ENCODE peak calls at places on chromosomes 13 and 19, in seven cellular contexts. S is IMR-90, F is mesenchymal stem cell, V is neuronal stem cell, I is mesendoderm, L is H1, Q is trophoblast cell. K is an unnamed sample.
A peak's percentile ranks its signal among the peaks of the same experiment; 100 is the strongest.

GRCh38 chr19:48969276-48970138 is 4.4 kb downstream of the FTL start:
- DNase-seq in S (no peak), F (peak; percentile 69), V (no peak), I (peak; percentile 81), L (no peak), Q (no peak), K (peak; percentile 63)

GRCh38 chr13:40787062-40787461 is 2.3 kb upstream of the SLC25A15 start:
- DNase-seq in S (peak; percentile 93), F (peak; percentile 96), V (no peak), I (no peak), L (no peak), Q (peak; percentile 67), K (peak; percentile 5)

GRCh38 chr13:66427330-66427990 is 802.7 kb downstream of the PCDH9 start:
- DNase-seq in S (no peak), F (no peak), V (no peak), I (no peak), L (no peak), Q (no peak), K (no peak)

GRCh38 chr19:18282021-18282787 is 782 bp upstream of the JUND start:
- DNase-seq in S (no peak), F (no peak), V (no peak), I (peak; percentile 96), L (no peak), Q (no peak), K (no peak)

GRCh38 chr13:73235385-73235784 is 176.6 kb downstream of the KLF5 start:
- DNase-seq in S (no peak), F (no peak), V (no peak), I (no peak), L (no peak), Q (no peak), K (no peak)

GRCh38 chr19:40417714-40417996 is 4.5 kb upstream of the PRX start:
- DNase-seq in S (no peak), F (no peak), V (no peak), I (no peak), L (no peak), Q (no peak), K (no peak)

GRCh38 chr19:29872224-29872731 is 60.5 kb downstream of the CCNE1 start:
- DNase-seq in S (no peak), F (peak; percentile 35), V (peak; percentile 31), I (peak; percentile 61), L (peak; percentile 69), Q (peak; percentile 67), K (peak; percentile 69)

GRCh38 chr19:11191273-11191755 is 6.0 kb downstream of the KANK2 start:
- DNase-seq in S (peak; percentile 63), F (peak; percentile 86), V (no peak), I (peak; percentile 42), L (peak; percentile 59), Q (peak; percentile 81), K (no peak)

GRCh38 chr13:99624936-99625540 is 123.8 kb downstream of the TM9SF2 start:
- DNase-seq in S (no peak), F (no peak), V (no peak), I (no peak), L (no peak), Q (no peak), K (peak; percentile 50)

GRCh38 chr19:19027228-19027627 is 6.1 kb downstream of the SUGP2 start:
- DNase-seq in S (no peak), F (no peak), V (no peak), I (no peak), L (no peak), Q (no peak), K (no peak)

GRCh38 chr13:51326782-51327181 is 12.7 kb upstream of the SERPINE3 start:
- DNase-seq in S (no peak), F (no peak), V (no peak), I (no peak), L (no peak), Q (peak; percentile 31), K (no peak)

GRCh38 chr13:52998290-52998876 is 30.2 kb upstream of the OLFM4 start:
- DNase-seq in S (no peak), F (no peak), V (no peak), I (peak; percentile 6), L (no peak), Q (no peak), K (no peak)

GRCh38 chr13:34459856-34460255 is 482.2 kb upstream of the NBEA start:
- DNase-seq in S (no peak), F (no peak), V (no peak), I (no peak), L (no peak), Q (peak; percentile 87), K (no peak)

GRCh38 chr19:10027158-10027997 is 14.1 kb downstream of the RDH8 start:
- DNase-seq in S (peak; percentile 92), F (peak; percentile 86), V (peak; percentile 91), I (peak; percentile 95), L (peak; percentile 99), Q (peak; percentile 87), K (peak; percentile 98)

GRCh38 chr13:50158385-50159165 is 143.3 kb downstream of the KCNRG start:
- DNase-seq in S (no peak), F (no peak), V (no peak), I (no peak), L (no peak), Q (no peak), K (no peak)

GRCh38 chr13:56864451-56864850 is 276.3 kb upstream of the PRR20A start:
- DNase-seq in S (no peak), F (no peak), V (no peak), I (no peak), L (no peak), Q (no peak), K (no peak)

GRCh38 chr13:109998808-109999528 is 212.6 kb upstream of the IRS2 start:
- DNase-seq in S (peak; percentile 95), F (peak; percentile 92), V (no peak), I (no peak), L (no peak), Q (peak; percentile 99), K (no peak)

GRCh38 chr19:17680235-17680722 is 7.9 kb downstream of the UNC13A start:
- DNase-seq in S (peak; percentile 62), F (peak; percentile 96), V (no peak), I (peak; percentile 63), L (no peak), Q (peak; percentile 47), K (peak; percentile 52)

GRCh38 chr13:49627831-49628652 is at the start of gene ARL11:
- DNase-seq in S (no peak), F (no peak), V (no peak), I (peak; percentile 88), L (peak; percentile 83), Q (peak; percentile 91), K (peak; percentile 92)

GRCh38 chr13:98653471-98653985 is 76.6 kb upstream of the STK24 start:
- DNase-seq in S (peak; percentile 71), F (peak; percentile 77), V (peak; percentile 68), I (peak; percentile 95), L (peak; percentile 90), Q (peak; percentile 94), K (peak; percentile 91)

GRCh38 chr19:28492201-28492600 is 720.8 kb downstream of the UQCRFS1 start:
- DNase-seq in S (no peak), F (no peak), V (no peak), I (no peak), L (no peak), Q (no peak), K (no peak)

DNA sequence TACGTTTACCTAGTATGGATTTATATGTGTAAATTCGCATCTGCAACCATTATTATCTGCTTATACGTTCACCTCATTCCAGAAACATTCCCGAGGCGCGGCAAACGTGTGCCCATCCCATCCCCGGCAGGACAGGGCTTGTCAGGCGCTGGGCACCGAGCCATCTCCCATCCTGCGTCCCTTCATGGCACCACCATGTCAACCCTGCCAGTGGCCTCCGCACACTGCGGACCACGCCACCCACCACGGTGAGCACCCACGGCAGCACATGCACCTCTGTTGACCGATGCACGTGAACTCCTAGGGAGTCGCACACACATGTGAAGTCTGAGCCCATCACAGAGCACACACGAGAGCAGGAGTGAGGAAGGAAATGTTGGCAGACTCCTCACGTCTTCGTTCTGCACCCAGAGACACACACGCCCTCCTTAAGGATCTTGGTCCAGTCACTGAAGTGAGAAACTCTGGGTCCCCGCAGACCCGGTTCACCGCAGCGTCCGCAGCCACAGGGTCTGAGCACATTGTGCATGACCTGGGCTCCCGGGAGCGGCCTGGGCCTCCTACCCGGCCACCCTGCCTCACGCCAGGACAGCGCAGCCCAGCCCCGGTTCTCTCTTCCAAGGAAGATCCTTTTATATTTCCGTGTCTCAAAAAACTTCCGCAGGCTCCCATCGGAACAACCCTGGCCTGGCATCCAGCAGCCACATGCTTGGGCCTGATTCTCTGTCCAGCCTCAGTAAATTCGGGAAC is 68.4 kb upstream of the C13orf46 start:
- DNase-seq in S (no peak), F (no peak), V (no peak), I (no peak), L (no peak), Q (no peak), K (no peak)
- H3K79me1 ChIP-seq in S (peaks cover 79% of the 10 kb centered on the region), F (peaks cover 5% of the 10 kb centered on the region), V (peaks cover 3% of the 10 kb centered on the region), I (peaks cover 2% of the 10 kb centered on the region), L (peaks cover 6% of the 10 kb centered on the region), Q (no peaks in the 10 kb centered on the region), K (no peaks in the 10 kb centered on the region)

GRCh38 chr19:5376928-5377327 is 36.3 kb upstream of the PTPRS start:
- DNase-seq in S (no peak), F (no peak), V (no peak), I (no peak), L (no peak), Q (no peak), K (no peak)
- H3K79me1 ChIP-seq in S (no peaks in the 10 kb centered on the region), F (no peaks in the 10 kb centered on the region), V (no peaks in the 10 kb centered on the region), I (no peaks in the 10 kb centered on the region), L (no peaks in the 10 kb centered on the region), Q (no peaks in the 10 kb centered on the region), K (no peaks in the 10 kb centered on the region)

DNA sequence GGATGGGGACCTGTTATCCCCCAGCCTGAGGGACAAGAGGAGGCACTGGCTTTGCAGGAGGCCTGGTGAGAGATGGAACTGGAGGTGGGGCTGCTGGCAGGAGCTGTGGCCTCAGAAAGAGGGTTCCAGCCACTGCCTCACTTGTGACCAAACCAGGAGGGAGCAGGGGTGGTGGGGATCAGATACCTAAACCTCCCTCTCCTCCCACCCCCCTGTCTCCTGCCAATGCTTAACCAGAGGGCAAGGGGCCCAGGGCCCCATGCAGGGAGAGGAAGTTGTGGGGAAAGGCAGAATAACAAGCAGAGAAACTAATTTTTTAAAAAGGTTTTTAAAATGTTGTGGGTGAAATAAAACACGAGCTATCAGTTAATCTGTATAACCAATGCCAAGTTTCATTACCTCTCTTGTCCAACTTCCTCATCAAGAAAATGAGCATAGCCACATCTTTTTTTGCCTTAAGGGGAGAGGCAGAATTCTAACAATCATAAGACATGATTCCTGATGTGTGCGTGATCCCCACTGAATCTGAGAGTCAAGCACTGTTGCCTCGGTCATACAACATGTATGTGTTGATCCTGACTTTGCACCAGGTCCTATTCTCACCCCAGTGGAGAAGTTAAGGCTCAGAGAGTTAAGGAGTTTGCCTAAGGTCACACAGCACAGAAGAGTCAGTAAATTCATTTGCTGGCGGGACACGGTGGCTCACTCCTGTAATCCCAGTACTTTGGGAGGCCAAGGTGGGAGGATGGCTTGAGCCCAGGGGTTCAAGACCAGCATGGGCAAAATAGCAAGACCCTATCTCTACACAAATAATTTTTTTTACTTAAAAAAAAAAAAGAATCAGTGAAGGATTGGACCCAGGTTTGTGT is 12.9 kb downstream of the FXYD5 start:
- DNase-seq in S (no peak), F (no peak), V (no peak), I (no peak), L (no peak), Q (no peak), K (peak; percentile 10)
- H3K79me1 ChIP-seq in S (peaks cover 5% of the 10 kb centered on the region), F (peaks cover 2% of the 10 kb centered on the region), V (no peaks in the 10 kb centered on the region), I (no peaks in the 10 kb centered on the region), L (no peaks in the 10 kb centered on the region), Q (peaks cover 11% of the 10 kb centered on the region), K (no peaks in the 10 kb centered on the region)

DNA sequence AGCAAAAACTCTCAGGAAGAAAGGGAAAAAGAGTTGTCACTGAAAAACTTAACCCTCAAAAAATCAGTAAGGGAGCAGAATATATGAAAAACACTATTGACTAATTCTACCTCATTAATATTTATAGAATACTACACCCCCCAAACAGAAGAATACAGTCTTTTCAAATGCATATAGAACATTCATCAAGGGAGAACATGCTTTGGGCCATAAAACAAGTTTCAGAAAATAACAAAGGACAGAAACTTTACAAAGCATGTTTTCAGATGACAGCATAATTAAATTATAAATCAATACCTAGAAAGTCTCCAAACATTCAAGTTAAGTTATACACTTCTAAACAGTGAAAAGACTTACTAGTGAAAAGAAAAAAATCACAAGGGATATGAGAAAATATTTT is 30.5 kb downstream of the SOHLH2 start:
- DNase-seq in S (no peak), F (no peak), V (no peak), I (no peak), L (no peak), Q (no peak), K (no peak)
- H3K79me1 ChIP-seq in S (no peaks in the 10 kb centered on the region), F (no peaks in the 10 kb centered on the region), V (no peaks in the 10 kb centered on the region), I (no peaks in the 10 kb centered on the region), L (no peaks in the 10 kb centered on the region), Q (no peaks in the 10 kb centered on the region), K (no peaks in the 10 kb centered on the region)

K was measured in H9.